ENCODE peak calls at places on chromosome 22, in ten cellular contexts. One of them, this sample, is unnamed.

GRCh38 chr22:29726104-29726503 is 6.3 kb downstream of the CABP7 start:
- DNase-seq in right lobe of liver: no peak
- DNase-seq in lower lobe of right lung: no peak
- DNase-seq in uterus: no peak
- DNase-seq in astrocyte of the spinal cord: no peak
- DNase-seq in left ventricle myocardium inferior: no peak
- DNase-seq in GM12878: no peak
- DNase-seq in AG10803: no peak
- DNase-seq in HCT116: no peak
- DNase-seq in spleen: no peak
- DNase-seq in this sample: no peak

GRCh38 chr22:49235463-49236300 is 592.0 kb downstream of the BRD1 start:
- DNase-seq in right lobe of liver: no peak
- DNase-seq in lower lobe of right lung: no peak
- DNase-seq in uterus: no peak
- DNase-seq in astrocyte of the spinal cord: no peak
- DNase-seq in left ventricle myocardium inferior: no peak
- DNase-seq in GM12878: no peak
- DNase-seq in AG10803: no peak
- DNase-seq in HCT116: no peak
- DNase-seq in spleen: peak
- DNase-seq in this sample: peak

GRCh38 chr22:44680058-44680457 is 21.9 kb upstream of the PRR5 start:
- DNase-seq in right lobe of liver: no peak
- DNase-seq in lower lobe of right lung: no peak
- DNase-seq in uterus: no peak
- DNase-seq in astrocyte of the spinal cord: no peak
- DNase-seq in left ventricle myocardium inferior: no peak
- DNase-seq in GM12878: no peak
- DNase-seq in AG10803: no peak
- DNase-seq in HCT116: no peak
- DNase-seq in spleen: no peak
- DNase-seq in this sample: no peak

GRCh38 chr22:38718414-38718813 is 12.7 kb downstream of the GTPBP1 start:
- DNase-seq in right lobe of liver: no peak
- DNase-seq in lower lobe of right lung: peak
- DNase-seq in uterus: peak
- DNase-seq in astrocyte of the spinal cord: peak
- DNase-seq in left ventricle myocardium inferior: no peak
- DNase-seq in GM12878: no peak
- DNase-seq in AG10803: peak
- DNase-seq in HCT116: peak
- DNase-seq in spleen: no peak
- DNase-seq in this sample: no peak

GRCh38 chr22:32411388-32411787 is 659 bp downstream of the RTCB start:
- DNase-seq in right lobe of liver: no peak
- DNase-seq in lower lobe of right lung: no peak
- DNase-seq in uterus: no peak
- DNase-seq in astrocyte of the spinal cord: peak
- DNase-seq in left ventricle myocardium inferior: no peak
- DNase-seq in GM12878: no peak
- DNase-seq in AG10803: peak
- DNase-seq in HCT116: no peak
- DNase-seq in spleen: no peak
- DNase-seq in this sample: no peak

GRCh38 chr22:29072193-29072978 is 449 bp upstream of the KREMEN1 start:
- DNase-seq in right lobe of liver: peak
- DNase-seq in lower lobe of right lung: peak
- DNase-seq in uterus: peak
- DNase-seq in astrocyte of the spinal cord: peak
- DNase-seq in left ventricle myocardium inferior: peak
- DNase-seq in GM12878: no peak
- DNase-seq in AG10803: peak
- DNase-seq in HCT116: peak
- DNase-seq in spleen: peak
- DNase-seq in this sample: peak

GRCh38 chr22:47380692-47381091 is 618.2 kb downstream of the TBC1D22A start:
- DNase-seq in right lobe of liver: no peak
- DNase-seq in lower lobe of right lung: peak
- DNase-seq in uterus: no peak
- DNase-seq in astrocyte of the spinal cord: no peak
- DNase-seq in left ventricle myocardium inferior: no peak
- DNase-seq in GM12878: no peak
- DNase-seq in AG10803: no peak
- DNase-seq in HCT116: no peak
- DNase-seq in spleen: peak
- DNase-seq in this sample: no peak

GRCh38 chr22:48798281-48799226 is 1029.1 kb downstream of the BRD1 start:
- DNase-seq in right lobe of liver: no peak
- DNase-seq in lower lobe of right lung: no peak
- DNase-seq in uterus: no peak
- DNase-seq in astrocyte of the spinal cord: no peak
- DNase-seq in left ventricle myocardium inferior: no peak
- DNase-seq in GM12878: no peak
- DNase-seq in AG10803: no peak
- DNase-seq in HCT116: no peak
- DNase-seq in spleen: no peak
- DNase-seq in this sample: no peak

GRCh38 chr22:39967103-39967829 is 7.1 kb downstream of the TMA7B start:
- DNase-seq in right lobe of liver: no peak
- DNase-seq in lower lobe of right lung: no peak
- DNase-seq in uterus: no peak
- DNase-seq in astrocyte of the spinal cord: peak
- DNase-seq in left ventricle myocardium inferior: no peak
- DNase-seq in GM12878: no peak
- DNase-seq in AG10803: peak
- DNase-seq in HCT116: no peak
- DNase-seq in spleen: no peak
- DNase-seq in this sample: no peak

GRCh38 chr22:48098243-48098935 is 1335.9 kb downstream of the TBC1D22A start:
- DNase-seq in right lobe of liver: no peak
- DNase-seq in lower lobe of right lung: no peak
- DNase-seq in uterus: peak
- DNase-seq in astrocyte of the spinal cord: no peak
- DNase-seq in left ventricle myocardium inferior: no peak
- DNase-seq in GM12878: peak
- DNase-seq in AG10803: no peak
- DNase-seq in HCT116: no peak
- DNase-seq in spleen: no peak
- DNase-seq in this sample: no peak

GRCh38 chr22:25892678-25893077 is 150.7 kb downstream of the MYO18B start:
- DNase-seq in right lobe of liver: no peak
- DNase-seq in lower lobe of right lung: no peak
- DNase-seq in uterus: no peak
- DNase-seq in astrocyte of the spinal cord: no peak
- DNase-seq in left ventricle myocardium inferior: no peak
- DNase-seq in GM12878: no peak
- DNase-seq in AG10803: no peak
- DNase-seq in HCT116: no peak
- DNase-seq in spleen: no peak
- DNase-seq in this sample: no peak

GRCh38 chr22:32986773-32987050 is 71.5 kb downstream of the SYN3 start:
- DNase-seq in right lobe of liver: no peak
- DNase-seq in lower lobe of right lung: no peak
- DNase-seq in uterus: no peak
- DNase-seq in astrocyte of the spinal cord: no peak
- DNase-seq in left ventricle myocardium inferior: no peak
- DNase-seq in GM12878: no peak
- DNase-seq in AG10803: no peak
- DNase-seq in HCT116: no peak
- DNase-seq in spleen: no peak
- DNase-seq in this sample: no peak

GRCh38 chr22:38862375-38863329 is 9.4 kb downstream of the CBX6 start:
- DNase-seq in right lobe of liver: peak
- DNase-seq in lower lobe of right lung: peak
- DNase-seq in uterus: peak
- DNase-seq in astrocyte of the spinal cord: no peak
- DNase-seq in left ventricle myocardium inferior: no peak
- DNase-seq in GM12878: no peak
- DNase-seq in AG10803: no peak
- DNase-seq in HCT116: no peak
- DNase-seq in spleen: no peak
- DNase-seq in this sample: no peak

GRCh38 chr22:43435851-43436535 is 24.2 kb downstream of the MPPED1 start:
- DNase-seq in right lobe of liver: peak
- DNase-seq in lower lobe of right lung: no peak
- DNase-seq in uterus: no peak
- DNase-seq in astrocyte of the spinal cord: no peak
- DNase-seq in left ventricle myocardium inferior: no peak
- DNase-seq in GM12878: no peak
- DNase-seq in AG10803: no peak
- DNase-seq in HCT116: no peak
- DNase-seq in spleen: peak
- DNase-seq in this sample: no peak

GRCh38 chr22:36775589-36775965 is 342 bp downstream of the IFT27 start:
- DNase-seq in right lobe of liver: no peak
- DNase-seq in lower lobe of right lung: peak
- DNase-seq in uterus: peak
- DNase-seq in astrocyte of the spinal cord: peak
- DNase-seq in left ventricle myocardium inferior: peak
- DNase-seq in GM12878: no peak
- DNase-seq in AG10803: peak
- DNase-seq in HCT116: no peak
- DNase-seq in spleen: peak
- DNase-seq in this sample: no peak

GRCh38 chr22:29306830-29307657 is 594 bp downstream of the GAS2L1 start:
- DNase-seq in right lobe of liver: peak
- DNase-seq in lower lobe of right lung: peak
- DNase-seq in uterus: peak
- DNase-seq in astrocyte of the spinal cord: peak
- DNase-seq in left ventricle myocardium inferior: peak
- DNase-seq in GM12878: no peak
- DNase-seq in AG10803: peak
- DNase-seq in HCT116: no peak
- DNase-seq in spleen: peak
- DNase-seq in this sample: peak

GRCh38 chr22:17198188-17199130 is 20.8 kb downstream of the ADA2 start:
- DNase-seq in right lobe of liver: no peak
- DNase-seq in lower lobe of right lung: peak
- DNase-seq in uterus: peak
- DNase-seq in astrocyte of the spinal cord: peak
- DNase-seq in left ventricle myocardium inferior: peak
- DNase-seq in GM12878: no peak
- DNase-seq in AG10803: no peak
- DNase-seq in HCT116: no peak
- DNase-seq in spleen: no peak
- DNase-seq in this sample: no peak
- H3K4me3 ChIP-seq in right lobe of liver: no peak
- H3K4me3 ChIP-seq in lower lobe of right lung: peak
- H3K4me3 ChIP-seq in uterus: peak
- H3K4me3 ChIP-seq in astrocyte of the spinal cord: peak
- H3K4me3 ChIP-seq in left ventricle myocardium inferior: peak
- H3K4me3 ChIP-seq in GM12878: no peak
- H3K4me3 ChIP-seq in AG10803: peak
- H3K4me3 ChIP-seq in HCT116: no peak
- H3K4me3 ChIP-seq in spleen: peak
- H3K4me3 ChIP-seq in this sample: no peak

GRCh38 chr22:22046370-22046769 is 63.8 kb upstream of the TOP3B start:
- DNase-seq in right lobe of liver: no peak
- DNase-seq in lower lobe of right lung: no peak
- DNase-seq in uterus: no peak
- DNase-seq in astrocyte of the spinal cord: no peak
- DNase-seq in left ventricle myocardium inferior: no peak
- DNase-seq in GM12878: no peak
- DNase-seq in AG10803: no peak
- DNase-seq in HCT116: no peak
- DNase-seq in spleen: no peak
- DNase-seq in this sample: no peak
- H3K4me3 ChIP-seq in right lobe of liver: no peak
- H3K4me3 ChIP-seq in lower lobe of right lung: no peak
- H3K4me3 ChIP-seq in uterus: no peak
- H3K4me3 ChIP-seq in astrocyte of the spinal cord: no peak
- H3K4me3 ChIP-seq in left ventricle myocardium inferior: no peak
- H3K4me3 ChIP-seq in GM12878: no peak
- H3K4me3 ChIP-seq in AG10803: no peak
- H3K4me3 ChIP-seq in HCT116: no peak
- H3K4me3 ChIP-seq in spleen: peak
- H3K4me3 ChIP-seq in this sample: no peak

GRCh38 chr22:50507421-50507990 is at the start of gene LMF2:
- DNase-seq in right lobe of liver: peak
- DNase-seq in lower lobe of right lung: peak
- DNase-seq in uterus: peak
- DNase-seq in astrocyte of the spinal cord: no peak
- DNase-seq in left ventricle myocardium inferior: peak
- DNase-seq in GM12878: no peak
- DNase-seq in AG10803: no peak
- DNase-seq in HCT116: no peak
- DNase-seq in spleen: peak
- DNase-seq in this sample: peak
- H3K4me3 ChIP-seq in right lobe of liver: peak
- H3K4me3 ChIP-seq in lower lobe of right lung: peak
- H3K4me3 ChIP-seq in uterus: peak
- H3K4me3 ChIP-seq in astrocyte of the spinal cord: peak
- H3K4me3 ChIP-seq in left ventricle myocardium inferior: peak
- H3K4me3 ChIP-seq in GM12878: peak
- H3K4me3 ChIP-seq in AG10803: peak
- H3K4me3 ChIP-seq in HCT116: peak
- H3K4me3 ChIP-seq in spleen: peak
- H3K4me3 ChIP-seq in this sample: peak

DNA sequence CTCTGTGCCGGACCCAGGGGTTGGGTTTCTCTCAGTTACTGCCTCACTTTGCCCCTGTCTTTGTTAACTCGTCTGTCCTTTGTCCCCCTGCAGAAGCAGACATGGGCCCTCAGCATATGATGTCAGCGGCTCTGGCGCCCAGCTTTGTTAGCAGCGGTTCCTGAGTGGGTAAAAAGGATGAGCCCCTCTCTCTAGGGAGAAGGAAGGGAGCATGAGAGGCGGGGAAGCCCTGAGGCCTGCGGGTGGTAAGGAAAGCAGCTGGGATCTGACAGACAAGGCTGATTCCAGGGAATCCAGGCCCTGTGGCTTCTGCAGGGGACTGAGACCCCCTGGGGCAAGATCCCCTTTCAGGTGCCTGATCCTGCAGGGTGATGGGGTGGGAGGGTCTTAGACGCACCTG is 51.7 kb downstream of the MCM5 start:
- DNase-seq in right lobe of liver: no peak
- DNase-seq in lower lobe of right lung: no peak
- DNase-seq in uterus: no peak
- DNase-seq in astrocyte of the spinal cord: no peak
- DNase-seq in left ventricle myocardium inferior: no peak
- DNase-seq in GM12878: no peak
- DNase-seq in AG10803: no peak
- DNase-seq in HCT116: no peak
- DNase-seq in spleen: no peak
- DNase-seq in this sample: no peak
- H3K4me3 ChIP-seq in right lobe of liver: no peak
- H3K4me3 ChIP-seq in lower lobe of right lung: no peak
- H3K4me3 ChIP-seq in uterus: no peak
- H3K4me3 ChIP-seq in astrocyte of the spinal cord: no peak
- H3K4me3 ChIP-seq in left ventricle myocardium inferior: no peak
- H3K4me3 ChIP-seq in GM12878: no peak
- H3K4me3 ChIP-seq in AG10803: no peak
- H3K4me3 ChIP-seq in HCT116: no peak
- H3K4me3 ChIP-seq in spleen: no peak
- H3K4me3 ChIP-seq in this sample: no peak

GRCh38 chr22:50246242-50247175 is 1.7 kb upstream of the TUBGCP6 start:
- DNase-seq in right lobe of liver: no peak
- DNase-seq in lower lobe of right lung: no peak
- DNase-seq in uterus: no peak
- DNase-seq in astrocyte of the spinal cord: no peak
- DNase-seq in left ventricle myocardium inferior: no peak
- DNase-seq in GM12878: no peak
- DNase-seq in AG10803: no peak
- DNase-seq in HCT116: no peak
- DNase-seq in spleen: no peak
- DNase-seq in this sample: no peak
- H3K4me3 ChIP-seq in right lobe of liver: no peak
- H3K4me3 ChIP-seq in lower lobe of right lung: no peak
- H3K4me3 ChIP-seq in uterus: no peak
- H3K4me3 ChIP-seq in astrocyte of the spinal cord: no peak
- H3K4me3 ChIP-seq in left ventricle myocardium inferior: peak
- H3K4me3 ChIP-seq in GM12878: peak
- H3K4me3 ChIP-seq in AG10803: peak
- H3K4me3 ChIP-seq in HCT116: peak
- H3K4me3 ChIP-seq in spleen: peak
- H3K4me3 ChIP-seq in this sample: no peak